ENCODE peak calls at places on chromosome 12, in four cellular contexts. U is left ventricle myocardium superior, H is T47D, I is RPMI7951. V is an unnamed sample.

GRCh38 chr12:55932546-55932919 is 1.6 kb downstream of the DGKA start:
- DNase-seq in U (no peak), H (no peak), I (no peak), V (no peak)

GRCh38 chr12:6534914-6535696 is 788 bp downstream of the GAPDH start:
- DNase-seq in U (peak), H (no peak), I (peak), V (peak)

GRCh38 chr12:122835693-122836026 is 403 bp downstream of the HIP1R start:
- DNase-seq in U (peak), H (peak), I (no peak), V (no peak)

GRCh38 chr12:91920276-91920675 is 225.4 kb downstream of the BTG1 start:
- DNase-seq in U (no peak), H (peak), I (peak), V (peak)

GRCh38 chr12:107027304-107028053 is 40.5 kb upstream of the MTERF2 start:
- DNase-seq in U (no peak), H (peak), I (peak), V (peak)

GRCh38 chr12:52949413-52950331 is 754 bp downstream of the KRT18 start:
- DNase-seq in U (no peak), H (peak), I (peak), V (peak)

GRCh38 chr12:2552000-2552399 is 242.8 kb upstream of the FKBP4 start:
- DNase-seq in U (no peak), H (no peak), I (no peak), V (no peak)

GRCh38 chr12:71594214-71594948 is 69.3 kb downstream of the ZFC3H1 start:
- DNase-seq in U (no peak), H (no peak), I (peak), V (no peak)

GRCh38 chr12:100058482-100059029 is 73.8 kb upstream of the ANKS1B start:
- DNase-seq in U (no peak), H (peak), I (peak), V (peak)

GRCh38 chr12:119989619-119990381 is 764 bp downstream of the BICDL1 start:
- DNase-seq in U (peak), H (peak), I (peak), V (peak)

GRCh38 chr12:59548930-59549329 is 46.9 kb upstream of the SLC16A7 start:
- DNase-seq in U (no peak), H (no peak), I (no peak), V (peak)

GRCh38 chr12:51714666-51715065 is 123.6 kb downstream of the SCN8A start:
- DNase-seq in U (no peak), H (no peak), I (peak), V (peak)

GRCh38 chr12:56129210-56129691 is 1.2 kb downstream of the ESYT1 start:
- DNase-seq in U (peak), H (no peak), I (peak), V (peak)

GRCh38 chr12:30795410-30795659 is 40.6 kb upstream of the CAPRIN2 start:
- DNase-seq in U (no peak), H (no peak), I (no peak), V (no peak)

GRCh38 chr12:75684678-75685620 is 173.5 kb upstream of the KRR1 start:
- DNase-seq in U (no peak), H (no peak), I (peak), V (peak)

GRCh38 chr12:104012331-104012730 is 37.7 kb downstream of the GLT8D2 start:
- DNase-seq in U (no peak), H (no peak), I (no peak), V (no peak)

GRCh38 chr12:94593822-94594442 is 56.4 kb downstream of the TMCC3 start:
- DNase-seq in U (no peak), H (no peak), I (no peak), V (no peak)

GRCh38 chr12:90233168-90234100 is 524.8 kb upstream of the ATP2B1 start:
- DNase-seq in U (no peak), H (no peak), I (no peak), V (no peak)

GRCh38 chr12:34391771-34392581 is 369.7 kb downstream of the ALG10 start:
- DNase-seq in U (peak), H (no peak), I (no peak), V (no peak)

GRCh38 chr12:89474615-89475014 is 50.0 kb downstream of the GALNT4 start:
- DNase-seq in U (no peak), H (no peak), I (no peak), V (no peak)

GRCh38 chr12:110741795-110742717 is 635 bp downstream of the PPP1CC start:
- DNase-seq in U (no peak), H (peak), I (peak), V (peak)

GRCh38 chr12:5945071-5946008 is at the start of gene ANO2:
- DNase-seq in U (peak), H (peak), I (peak), V (peak)

GRCh38 chr12:38664661-38665269 is 240.6 kb downstream of the CPNE8 start:
- DNase-seq in U (no peak), H (no peak), I (peak), V (peak)

GRCh38 chr12:43114316-43114715 is 437.7 kb downstream of the ADAMTS20 start:
- DNase-seq in U (no peak), H (no peak), I (no peak), V (no peak)

GRCh38 chr12:31989571-31989970 is 30.4 kb downstream of the RESF1 start:
- DNase-seq in U (no peak), H (no peak), I (no peak), V (no peak)

GRCh38 chr12:111841236-111841749 is 735 bp upstream of the MAPKAPK5 start:
- DNase-seq in U (no peak), H (peak), I (peak), V (peak)

GRCh38 chr12:47963340-47964040 is at the start of gene TMEM106C:
- DNase-seq in U (peak), H (peak), I (peak), V (peak)

GRCh38 chr12:18955594-18955993 is 173.9 kb upstream of the PLEKHA5 start:
- DNase-seq in U (no peak), H (no peak), I (peak), V (peak)

GRCh38 chr12:54053625-54054441 is at the start of gene HOXC4:
- DNase-seq in U (no peak), H (no peak), I (peak), V (no peak)

GRCh38 chr12:90940872-90941499 is 14.0 kb downstream of the CCER1 start:
- DNase-seq in U (no peak), H (peak), I (peak), V (peak)

GRCh38 chr12:11758838-11759509 is 109.5 kb downstream of the ETV6 start:
- DNase-seq in U (no peak), H (no peak), I (no peak), V (no peak)

GRCh38 chr12:27015730-27016076 is 1.5 kb upstream of the TM7SF3 start:
- DNase-seq in U (no peak), H (no peak), I (peak), V (peak)

GRCh38 chr12:55728185-55728931 is 451 bp downstream of the CD63 start:
- DNase-seq in U (peak), H (no peak), I (peak), V (peak)